ENCODE peak calls at places on chromosome 5, in nine cellular contexts. V, S, J, L, Y, N, Z, C and H are unnamed samples.

GRCh38 chr5:73454379-73455036 is 5.9 kb upstream of the FOXD1 start:
- DNase-seq in V (no peak), S (no peak), J (peak; percentile 76), L (peak; percentile 86), Y (peak; percentile 58), N (peak; percentile 72), Z (peak; percentile 26), C (no peak), H (peak; percentile 75)

GRCh38 chr5:123906698-123907295 is 394.8 kb downstream of the CSNK1G3 start:
- DNase-seq in V (no peak), S (no peak), J (no peak), L (no peak), Y (no peak), N (no peak), Z (peak; percentile 0), C (no peak), H (peak; percentile 4)

GRCh38 chr5:5141625-5142527 is 1.7 kb downstream of the ADAMTS16 start:
- DNase-seq in V (peak; percentile 12), S (peak; percentile 41), J (peak; percentile 78), L (peak; percentile 61), Y (peak; percentile 69), N (peak; percentile 58), Z (peak; percentile 17), C (no peak), H (peak; percentile 85)

GRCh38 chr5:146513462-146513861 is 2.5 kb downstream of the GPR151 start:
- DNase-seq in V (no peak), S (no peak), J (no peak), L (no peak), Y (no peak), N (no peak), Z (no peak), C (no peak), H (no peak)

GRCh38 chr5:32047056-32047455 is 127.1 kb downstream of the GOLPH3 start:
- DNase-seq in V (no peak), S (no peak), J (no peak), L (no peak), Y (no peak), N (no peak), Z (no peak), C (no peak), H (no peak)

GRCh38 chr5:154202379-154203260 is 12.1 kb downstream of the GALNT10 start:
- DNase-seq in V (peak; percentile 22), S (no peak), J (no peak), L (no peak), Y (no peak), N (no peak), Z (peak; percentile 24), C (no peak), H (no peak)

GRCh38 chr5:177994063-177994462 is 2.0 kb downstream of the PROP1 start:
- DNase-seq in V (no peak), S (no peak), J (no peak), L (no peak), Y (no peak), N (no peak), Z (no peak), C (no peak), H (no peak)

GRCh38 chr5:74334034-74334433 is 306.5 kb downstream of the ENC1 start:
- DNase-seq in V (no peak), S (no peak), J (no peak), L (no peak), Y (no peak), N (no peak), Z (no peak), C (no peak), H (no peak)

GRCh38 chr5:79692586-79692985 is 3.0 kb downstream of the CMYA5 start:
- DNase-seq in V (no peak), S (no peak), J (no peak), L (no peak), Y (no peak), N (no peak), Z (no peak), C (no peak), H (no peak)

GRCh38 chr5:83387041-83387440 is 84.5 kb upstream of the VCAN start:
- DNase-seq in V (no peak), S (no peak), J (peak; percentile 37), L (no peak), Y (peak; percentile 28), N (no peak), Z (no peak), C (no peak), H (no peak)

GRCh38 chr5:143516249-143516648 is 112.8 kb upstream of the NR3C1 start:
- DNase-seq in V (no peak), S (no peak), J (peak; percentile 48), L (no peak), Y (peak; percentile 50), N (no peak), Z (no peak), C (no peak), H (no peak)

GRCh38 chr5:175444905-175445456 is 999 bp upstream of the DRD1 start:
- DNase-seq in V (no peak), S (no peak), J (no peak), L (no peak), Y (no peak), N (no peak), Z (no peak), C (no peak), H (no peak)

GRCh38 chr5:114449836-114450515 is 88.1 kb downstream of the KCNN2 start:
- DNase-seq in V (peak; percentile 1), S (peak; percentile 30), J (peak; percentile 83), L (peak; percentile 18), Y (peak; percentile 40), N (peak; percentile 52), Z (peak; percentile 3), C (peak; percentile 66), H (peak; percentile 71)

GRCh38 chr5:77379558-77380061 is 112.5 kb downstream of the WDR41 start:
- DNase-seq in V (no peak), S (no peak), J (no peak), L (no peak), Y (no peak), N (no peak), Z (no peak), C (no peak), H (no peak)

GRCh38 chr5:126373621-126374416 is 49.4 kb upstream of the GRAMD2B start:
- DNase-seq in V (no peak), S (no peak), J (no peak), L (no peak), Y (no peak), N (no peak), Z (no peak), C (no peak), H (no peak)

GRCh38 chr5:97750576-97750975 is 567.5 kb upstream of the RIOK2 start:
- DNase-seq in V (no peak), S (no peak), J (peak; percentile 34), L (no peak), Y (peak; percentile 24), N (no peak), Z (no peak), C (no peak), H (no peak)

GRCh38 chr5:54007822-54008777 is 302.3 kb downstream of the ARL15 start:
- DNase-seq in V (no peak), S (peak; percentile 18), J (peak; percentile 65), L (no peak), Y (peak; percentile 44), N (peak; percentile 5), Z (no peak), C (no peak), H (no peak)

GRCh38 chr5:38756068-38756467 is 89.7 kb upstream of the OSMR start:
- DNase-seq in V (no peak), S (no peak), J (peak; percentile 53), L (no peak), Y (peak; percentile 60), N (no peak), Z (no peak), C (no peak), H (no peak)

GRCh38 chr5:14229181-14229580 is 86.0 kb downstream of the TRIO start:
- DNase-seq in V (no peak), S (no peak), J (no peak), L (no peak), Y (no peak), N (no peak), Z (no peak), C (no peak), H (no peak)

GRCh38 chr5:73394610-73395009 is 54.0 kb downstream of the FOXD1 start:
- DNase-seq in V (no peak), S (no peak), J (no peak), L (no peak), Y (no peak), N (no peak), Z (no peak), C (no peak), H (no peak)

GRCh38 chr5:73290242-73290641 is 117.2 kb downstream of the TMEM174 start:
- DNase-seq in V (no peak), S (no peak), J (no peak), L (no peak), Y (no peak), N (no peak), Z (no peak), C (no peak), H (no peak)

GRCh38 chr5:84599964-84600363 is 215.3 kb upstream of the EDIL3 start:
- DNase-seq in V (no peak), S (no peak), J (no peak), L (no peak), Y (no peak), N (no peak), Z (no peak), C (no peak), H (no peak)

GRCh38 chr5:180799194-180799593 is 3.4 kb downstream of the MGAT1 start:
- DNase-seq in V (no peak), S (peak; percentile 14), J (no peak), L (no peak), Y (no peak), N (no peak), Z (no peak), C (peak; percentile 82), H (no peak)

GRCh38 chr5:120615967-120616645 is 152.0 kb downstream of the PRR16 start:
- DNase-seq in V (no peak), S (no peak), J (peak; percentile 83), L (no peak), Y (peak; percentile 92), N (peak; percentile 41), Z (no peak), C (no peak), H (no peak)

GRCh38 chr5:39801306-39801705 is 376.5 kb upstream of the DAB2 start:
- DNase-seq in V (no peak), S (no peak), J (peak; percentile 39), L (no peak), Y (peak; percentile 57), N (no peak), Z (no peak), C (no peak), H (no peak)

GRCh38 chr5:90473321-90474234 is 993 bp downstream of the MBLAC2 start:
- DNase-seq in V (no peak), S (peak; percentile 34), J (peak; percentile 42), L (no peak), Y (peak; percentile 28), N (peak; percentile 16), Z (peak; percentile 17), C (no peak), H (peak; percentile 51)

GRCh38 chr5:73374520-73375235 is 73.9 kb downstream of the FOXD1 start:
- DNase-seq in V (no peak), S (no peak), J (peak; percentile 79), L (no peak), Y (peak; percentile 73), N (peak; percentile 81), Z (no peak), C (no peak), H (no peak)

GRCh38 chr5:95817430-95817829 is 5.1 kb downstream of the GLRX start:
- DNase-seq in V (no peak), S (no peak), J (peak; percentile 63), L (no peak), Y (peak; percentile 55), N (peak; percentile 92), Z (no peak), C (no peak), H (no peak)

GRCh38 chr5:41057231-41057630 is 13.9 kb downstream of the MROH2B start:
- DNase-seq in V (no peak), S (no peak), J (no peak), L (no peak), Y (no peak), N (no peak), Z (no peak), C (no peak), H (no peak)

GRCh38 chr5:151570512-151571269 is 20.4 kb downstream of the FAT2 start:
- DNase-seq in V (no peak), S (peak; percentile 51), J (no peak), L (no peak), Y (no peak), N (no peak), Z (no peak), C (no peak), H (no peak)

GRCh38 chr5:181114844-181115778 is 15.9 kb downstream of the OR2V1 start:
- DNase-seq in V (no peak), S (no peak), J (peak; percentile 74), L (no peak), Y (peak; percentile 40), N (no peak), Z (peak; percentile 26), C (no peak), H (no peak)